ENCODE peak calls at places on chromosome 19, in eight cellular contexts. One of them, this sample, is unnamed.

GRCh38 chr19:6070179-6071102 is 39.9 kb downstream of the RFX2 start:
- DNase-seq in WTC11: no peak
- DNase-seq in A549: no peak
- DNase-seq in coronary artery: peak
- DNase-seq in kidney tubule cell: no peak
- DNase-seq in HFFc6: no peak
- DNase-seq in breast epithelium: peak
- DNase-seq in left lung: no peak
- DNase-seq in this sample: no peak

GRCh38 chr19:41327499-41328156 is 17.7 kb downstream of the CCDC97 start:
- DNase-seq in kidney tubule cell: peak
- DNase-seq in HFFc6: no peak
- DNase-seq in left lung: peak
- DNase-seq in breast epithelium: peak
- DNase-seq in A549: peak
- DNase-seq in WTC11: peak
- DNase-seq in coronary artery: no peak
- DNase-seq in this sample: peak

GRCh38 chr19:45854167-45854778 is 8.7 kb downstream of the SYMPK start:
- DNase-seq in HFFc6: no peak
- DNase-seq in WTC11: no peak
- DNase-seq in left lung: peak
- DNase-seq in breast epithelium: no peak
- DNase-seq in coronary artery: no peak
- DNase-seq in kidney tubule cell: no peak
- DNase-seq in A549: no peak
- DNase-seq in this sample: no peak

GRCh38 chr19:7928741-7929701 is 3.1 kb upstream of the CTXN1 start:
- DNase-seq in WTC11: peak
- DNase-seq in HFFc6: peak
- DNase-seq in left lung: peak
- DNase-seq in coronary artery: no peak
- DNase-seq in A549: peak
- DNase-seq in breast epithelium: peak
- DNase-seq in kidney tubule cell: peak
- DNase-seq in this sample: peak

GRCh38 chr19:35451278-35452096 is 3.4 kb downstream of the FFAR2 start:
- DNase-seq in breast epithelium: no peak
- DNase-seq in coronary artery: no peak
- DNase-seq in HFFc6: no peak
- DNase-seq in kidney tubule cell: no peak
- DNase-seq in WTC11: no peak
- DNase-seq in left lung: no peak
- DNase-seq in A549: no peak
- DNase-seq in this sample: peak

GRCh38 chr19:15290149-15290548 is 42.2 kb downstream of the BRD4 start:
- DNase-seq in HFFc6: no peak
- DNase-seq in left lung: no peak
- DNase-seq in A549: no peak
- DNase-seq in coronary artery: no peak
- DNase-seq in kidney tubule cell: no peak
- DNase-seq in WTC11: no peak
- DNase-seq in breast epithelium: no peak
- DNase-seq in this sample: no peak

GRCh38 chr19:39645800-39646411 is 9.8 kb upstream of the LGALS16 start:
- DNase-seq in left lung: no peak
- DNase-seq in coronary artery: no peak
- DNase-seq in kidney tubule cell: peak
- DNase-seq in WTC11: peak
- DNase-seq in HFFc6: peak
- DNase-seq in breast epithelium: no peak
- DNase-seq in A549: no peak
- DNase-seq in this sample: no peak

GRCh38 chr19:49106648-49107135 is 7.5 kb upstream of the LIN7B start:
- DNase-seq in WTC11: peak
- DNase-seq in breast epithelium: no peak
- DNase-seq in HFFc6: peak
- DNase-seq in A549: peak
- DNase-seq in kidney tubule cell: peak
- DNase-seq in coronary artery: no peak
- DNase-seq in left lung: peak
- DNase-seq in this sample: no peak

GRCh38 chr19:46784262-46785053 is 3.9 kb downstream of the SLC1A5 start:
- DNase-seq in kidney tubule cell: peak
- DNase-seq in breast epithelium: peak
- DNase-seq in HFFc6: peak
- DNase-seq in left lung: peak
- DNase-seq in WTC11: peak
- DNase-seq in A549: peak
- DNase-seq in coronary artery: peak
- DNase-seq in this sample: peak

GRCh38 chr19:47032171-47032811 is 12.7 kb downstream of the NPAS1 start:
- DNase-seq in breast epithelium: no peak
- DNase-seq in kidney tubule cell: peak
- DNase-seq in coronary artery: no peak
- DNase-seq in WTC11: peak
- DNase-seq in HFFc6: no peak
- DNase-seq in A549: peak
- DNase-seq in left lung: peak
- DNase-seq in this sample: peak

GRCh38 chr19:5480427-5480836 is 25.2 kb downstream of the ZNRF4 start:
- DNase-seq in coronary artery: no peak
- DNase-seq in A549: peak
- DNase-seq in left lung: no peak
- DNase-seq in WTC11: peak
- DNase-seq in HFFc6: no peak
- DNase-seq in breast epithelium: no peak
- DNase-seq in kidney tubule cell: peak
- DNase-seq in this sample: no peak

GRCh38 chr19:18562086-18562485 is 4.4 kb downstream of the KXD1 start:
- DNase-seq in kidney tubule cell: no peak
- DNase-seq in left lung: no peak
- DNase-seq in coronary artery: peak
- DNase-seq in HFFc6: no peak
- DNase-seq in breast epithelium: peak
- DNase-seq in A549: no peak
- DNase-seq in WTC11: no peak
- DNase-seq in this sample: no peak

GRCh38 chr19:55471266-55471665 is 5.2 kb upstream of the ZNF628 start:
- DNase-seq in kidney tubule cell: no peak
- DNase-seq in breast epithelium: no peak
- DNase-seq in coronary artery: no peak
- DNase-seq in HFFc6: no peak
- DNase-seq in A549: no peak
- DNase-seq in left lung: no peak
- DNase-seq in WTC11: no peak
- DNase-seq in this sample: no peak

GRCh38 chr19:7391218-7391670 is 42.5 kb downstream of the ARHGEF18 start:
- DNase-seq in HFFc6: no peak
- DNase-seq in breast epithelium: no peak
- DNase-seq in A549: peak
- DNase-seq in kidney tubule cell: peak
- DNase-seq in coronary artery: no peak
- DNase-seq in WTC11: no peak
- DNase-seq in left lung: no peak
- DNase-seq in this sample: no peak

GRCh38 chr19:28242317-28242927 is 970.5 kb downstream of the UQCRFS1 start:
- DNase-seq in breast epithelium: no peak
- DNase-seq in kidney tubule cell: peak
- DNase-seq in A549: peak
- DNase-seq in left lung: no peak
- DNase-seq in coronary artery: no peak
- DNase-seq in HFFc6: no peak
- DNase-seq in WTC11: peak
- DNase-seq in this sample: no peak

GRCh38 chr19:38673030-38673429 is 25.6 kb downstream of the ACTN4 start:
- DNase-seq in coronary artery: no peak
- DNase-seq in left lung: no peak
- DNase-seq in kidney tubule cell: no peak
- DNase-seq in A549: no peak
- DNase-seq in WTC11: no peak
- DNase-seq in breast epithelium: no peak
- DNase-seq in HFFc6: no peak
- DNase-seq in this sample: no peak

GRCh38 chr19:51083783-51084182 is 1.1 kb upstream of the KLK14 start:
- DNase-seq in WTC11: no peak
- DNase-seq in breast epithelium: no peak
- DNase-seq in A549: no peak
- DNase-seq in coronary artery: no peak
- DNase-seq in kidney tubule cell: no peak
- DNase-seq in left lung: no peak
- DNase-seq in HFFc6: no peak
- DNase-seq in this sample: no peak

This sample was measured in GM06990.